ENCODE peak calls at places on chromosomes 1 and 21, in nine cellular contexts. P is left lung; H is ascending aorta; Z is osteoblast; F is endodermal cell; T is aorta; W is DND-41; I is psoas muscle; Y is CD8-positive, alpha-beta memory T cell. J is an unnamed sample. For H3K9me3, the result is how much of the 10 kb centered on the place peaks cover.

GRCh38 chr1:98500324-98500723 is 161.2 kb upstream of the SNX7 start:
- DNase-seq in P (no peak), H (no peak), Z (no peak), F (no peak), T (no peak), W (no peak), I (no peak), Y (no peak), J (no peak)

GRCh38 chr21:15004721-15005370 is 60.0 kb downstream of the NRIP1 start:
- DNase-seq in P (no peak), H (no peak), Z (no peak), F (no peak), T (no peak), W (no peak), I (no peak), Y (no peak), J (no peak)

GRCh38 chr1:119316870-119317416 is 51.6 kb upstream of the HAO2 start:
- DNase-seq in P (no peak), H (no peak), Z (no peak), F (peak), T (no peak), W (no peak), I (no peak), Y (no peak), J (no peak)

GRCh38 chr1:62746086-62746808 is 37.7 kb upstream of the ATG4C start:
- DNase-seq in P (no peak), H (no peak), Z (peak), F (no peak), T (no peak), W (no peak), I (no peak), Y (no peak), J (no peak)

GRCh38 chr1:94234615-94235014 is 2.8 kb downstream of the ARHGAP29 start:
- DNase-seq in P (no peak), H (no peak), Z (no peak), F (no peak), T (no peak), W (no peak), I (no peak), Y (no peak), J (no peak)

GRCh38 chr21:38645282-38645681 is 147.0 kb upstream of the ERG start:
- DNase-seq in P (no peak), H (no peak), Z (peak), F (no peak), T (no peak), W (no peak), I (no peak), Y (no peak), J (no peak)

GRCh38 chr21:20999567-21000169 is 1.5 kb downstream of the NCAM2 start:
- DNase-seq in P (no peak), H (no peak), Z (peak), F (peak), T (no peak), W (peak), I (no peak), Y (no peak), J (peak)

GRCh38 chr1:82503805-82504204 is 703.1 kb downstream of the ADGRL2 start:
- DNase-seq in P (no peak), H (no peak), Z (no peak), F (no peak), T (no peak), W (no peak), I (no peak), Y (no peak), J (no peak)

GRCh38 chr1:967466-968343 is 1.4 kb downstream of the PLEKHN1 start:
- DNase-seq in P (no peak), H (no peak), Z (no peak), F (no peak), T (no peak), W (no peak), I (peak), Y (no peak), J (no peak)

GRCh38 chr1:25484096-25484495 is 53.4 kb downstream of the MACO1 start:
- DNase-seq in P (no peak), H (no peak), Z (no peak), F (no peak), T (peak), W (no peak), I (peak), Y (no peak), J (no peak)

GRCh38 chr1:207034208-207034607 is 1.7 kb upstream of the C1orf116 start:
- DNase-seq in P (no peak), H (no peak), Z (peak), F (no peak), T (no peak), W (no peak), I (no peak), Y (no peak), J (no peak)

GRCh38 chr1:54815086-54815876 is 14.2 kb upstream of the TTC22 start:
- DNase-seq in P (no peak), H (no peak), Z (peak), F (no peak), T (no peak), W (no peak), I (no peak), Y (no peak), J (no peak)

GRCh38 chr1:30664103-30664755 is 59.2 kb downstream of the MATN1 start:
- DNase-seq in P (no peak), H (no peak), Z (no peak), F (peak), T (peak), W (no peak), I (no peak), Y (no peak), J (no peak)

GRCh38 chr1:214362188-214362882 is 81.4 kb downstream of the SMYD2 start:
- DNase-seq in P (peak), H (peak), Z (no peak), F (peak), T (no peak), W (no peak), I (peak), Y (no peak), J (no peak)

GRCh38 chr1:42336978-42337377 is 1.9 kb upstream of the FOXJ3 start:
- DNase-seq in P (no peak), H (no peak), Z (no peak), F (peak), T (no peak), W (no peak), I (no peak), Y (no peak), J (no peak)

GRCh38 chr1:241612533-241613505 is 27.4 kb downstream of the CHML start:
- DNase-seq in P (no peak), H (no peak), Z (no peak), F (no peak), T (no peak), W (no peak), I (no peak), Y (no peak), J (no peak)

GRCh38 chr1:219401723-219402431 is 211.0 kb downstream of the ZC3H11B start:
- DNase-seq in P (no peak), H (no peak), Z (no peak), F (no peak), T (no peak), W (no peak), I (no peak), Y (no peak), J (no peak)

GRCh38 chr1:51768971-51769601 is 109.4 kb downstream of the NRDC start:
- DNase-seq in P (no peak), H (no peak), Z (peak), F (peak), T (no peak), W (peak), I (no peak), Y (no peak), J (peak)

GRCh38 chr21:27146268-27146667 is 179.4 kb upstream of the ADAMTS5 start:
- DNase-seq in P (no peak), H (no peak), Z (no peak), F (no peak), T (no peak), W (no peak), I (no peak), Y (no peak), J (no peak)

GRCh38 chr1:162091681-162092524 is 22.4 kb downstream of the NOS1AP start:
- DNase-seq in P (no peak), H (no peak), Z (no peak), F (peak), T (no peak), W (no peak), I (no peak), Y (no peak), J (no peak)

GRCh38 chr1:101165944-101166343 is 70.9 kb upstream of the S1PR1 start:
- DNase-seq in P (no peak), H (no peak), Z (no peak), F (peak), T (no peak), W (no peak), I (no peak), Y (no peak), J (no peak)

GRCh38 chr1:151680812-151681211 is 35.8 kb downstream of the CELF3 start:
- DNase-seq in P (no peak), H (no peak), Z (peak), F (no peak), T (no peak), W (no peak), I (no peak), Y (no peak), J (no peak)

GRCh38 chr21:28516996-28517592 is 475.6 kb downstream of the LTN1 start:
- DNase-seq in P (peak), H (peak), Z (no peak), F (peak), T (peak), W (peak), I (peak), Y (peak), J (peak)

GRCh38 chr21:30408782-30409494 is 13.1 kb downstream of the KRTAP13-1 start:
- DNase-seq in P (peak), H (no peak), Z (peak), F (peak), T (no peak), W (peak), I (no peak), Y (no peak), J (no peak)

GRCh38 chr1:42141978-42142377 is 11.2 kb upstream of the GUCA2B start:
- DNase-seq in P (no peak), H (no peak), Z (peak), F (no peak), T (no peak), W (no peak), I (no peak), Y (no peak), J (no peak)

DNA sequence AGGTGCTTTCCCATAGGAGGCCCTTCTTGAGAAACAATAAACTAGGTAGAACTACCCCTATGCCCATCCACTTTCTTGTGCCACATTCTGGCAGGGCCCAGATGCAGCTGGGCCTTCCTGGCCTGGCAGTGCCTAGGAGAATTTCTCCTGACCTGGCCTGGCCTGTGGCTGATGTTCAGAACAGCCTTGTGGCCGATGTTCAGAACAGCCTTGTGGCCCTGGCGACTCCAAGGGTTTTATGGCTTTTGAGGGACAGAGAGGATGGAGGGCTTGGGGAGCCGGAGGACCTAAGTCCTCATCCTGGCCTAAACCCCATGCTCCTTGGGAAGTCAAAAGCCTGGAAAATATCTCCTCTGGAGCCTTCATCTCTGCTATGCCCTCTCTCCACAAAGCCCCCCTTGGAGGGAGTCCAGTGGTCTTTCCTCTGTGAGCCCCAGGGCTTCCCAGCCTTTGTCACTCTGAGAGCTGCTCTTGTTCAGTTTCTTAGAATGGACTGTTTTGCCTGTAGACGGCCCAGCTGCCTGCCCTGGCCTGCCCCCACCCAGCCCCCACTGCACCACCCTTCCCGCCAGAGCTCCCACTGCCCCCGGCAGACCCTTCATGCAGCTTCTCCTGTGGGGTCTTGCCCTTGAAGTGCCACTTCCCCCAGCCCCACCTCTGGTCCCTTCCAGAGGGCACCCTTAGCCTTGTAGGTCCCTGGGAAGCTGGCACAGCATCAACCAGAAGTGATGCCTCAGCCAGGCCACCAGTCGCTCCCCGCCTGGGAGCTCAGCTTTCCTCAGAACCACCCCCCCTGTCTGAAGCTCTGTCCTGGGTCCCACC is 6.9 kb downstream of the GPR37L1 start:
- DNase-seq in P (no peak), H (peak), Z (peak), F (peak), T (peak), W (no peak), I (no peak), Y (no peak), J (no peak)
- H3K27ac ChIP-seq in P (no peak), H (peak), Z (no peak), F (peak), T (no peak), W (no peak), I (no peak), Y (no peak), J (no peak)

DNA sequence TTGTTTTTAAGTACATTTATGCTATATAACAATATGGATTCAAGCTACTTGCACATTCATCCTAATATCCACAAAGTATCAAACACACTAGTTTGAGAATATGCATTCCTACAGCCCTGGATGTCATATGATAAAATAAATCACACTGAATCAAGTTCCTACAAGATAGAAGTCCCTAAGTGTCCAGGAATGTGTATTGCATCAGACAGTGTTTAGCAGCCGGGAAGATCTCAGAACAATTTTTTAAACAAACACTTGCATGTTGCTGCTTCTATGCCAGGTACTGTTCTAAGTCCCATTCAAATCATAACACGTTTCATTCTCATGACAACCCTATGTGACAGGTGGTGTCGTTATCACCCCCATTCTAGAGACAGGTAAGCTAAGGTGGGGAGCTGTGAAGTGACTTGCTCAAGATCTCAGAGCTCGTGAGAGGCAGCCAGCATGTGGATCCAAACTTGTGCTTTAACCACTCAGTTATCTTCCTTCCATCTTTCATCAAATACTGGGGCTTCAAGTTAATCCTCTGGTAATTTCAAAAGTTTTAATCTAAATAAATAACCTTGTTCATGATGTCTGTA is 68.3 kb upstream of the KIF26B start:
- DNase-seq in P (no peak), H (no peak), Z (no peak), F (no peak), T (no peak), W (no peak), I (no peak), Y (no peak), J (no peak)
- H3K9me3 ChIP-seq in P (under half), H (under half), Z (under half), F (under half), T (under half), W (under half), I (under half), Y (under half), J (under half)

DNA sequence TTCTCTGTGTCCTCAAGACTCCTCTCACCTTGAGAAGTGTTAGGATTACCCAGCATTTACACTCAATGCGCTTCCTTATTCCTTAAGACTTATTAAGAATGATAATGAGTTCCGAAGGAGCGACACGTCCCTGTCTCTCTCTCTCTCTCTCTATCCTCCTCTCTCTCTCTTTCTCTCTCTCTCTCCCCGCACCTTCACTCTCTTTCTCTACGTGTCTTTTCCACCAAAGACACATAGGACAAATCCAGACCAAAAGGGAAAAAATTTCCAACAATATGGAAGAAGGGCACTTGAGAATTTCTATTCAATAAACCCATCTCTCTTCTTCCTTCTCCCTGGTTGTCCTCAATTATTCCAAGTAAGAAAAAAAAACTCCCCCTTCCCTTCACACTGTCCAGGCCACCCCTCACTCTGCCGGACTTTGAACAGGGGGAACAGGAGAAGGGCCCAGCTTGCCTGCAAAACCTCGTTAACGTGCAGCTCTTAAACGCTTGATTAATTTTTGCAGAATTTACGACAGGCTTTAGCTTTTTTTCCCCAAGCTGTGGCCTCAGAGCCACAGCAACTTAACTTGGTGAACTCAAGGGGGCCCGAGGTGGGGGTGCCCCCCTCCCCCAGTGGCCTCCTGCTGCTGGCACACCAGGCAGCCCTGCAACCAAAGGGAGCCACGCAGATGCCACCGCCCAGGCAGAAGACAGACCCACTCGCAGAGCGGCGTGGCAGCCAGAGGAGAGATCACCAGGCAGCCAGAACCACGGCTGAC is 6.9 kb downstream of the CASZ1 start:
- DNase-seq in P (no peak), H (no peak), Z (peak), F (no peak), T (no peak), W (no peak), I (no peak), Y (no peak), J (no peak)
- H3K27ac ChIP-seq in P (no peak), H (no peak), Z (no peak), F (no peak), T (no peak), W (no peak), I (peak), Y (no peak), J (no peak)

GRCh38 chr21:24369278-24369677 is 1238.0 kb downstream of the MRPL39 start:
- DNase-seq in P (no peak), H (no peak), Z (no peak), F (no peak), T (no peak), W (no peak), I (no peak), Y (no peak), J (no peak)
- H3K9me3 ChIP-seq in P (under half), H (under half), Z (under half), F (under half), T (under half), W (under half), I (under half), Y (under half), J (under half)

DNA sequence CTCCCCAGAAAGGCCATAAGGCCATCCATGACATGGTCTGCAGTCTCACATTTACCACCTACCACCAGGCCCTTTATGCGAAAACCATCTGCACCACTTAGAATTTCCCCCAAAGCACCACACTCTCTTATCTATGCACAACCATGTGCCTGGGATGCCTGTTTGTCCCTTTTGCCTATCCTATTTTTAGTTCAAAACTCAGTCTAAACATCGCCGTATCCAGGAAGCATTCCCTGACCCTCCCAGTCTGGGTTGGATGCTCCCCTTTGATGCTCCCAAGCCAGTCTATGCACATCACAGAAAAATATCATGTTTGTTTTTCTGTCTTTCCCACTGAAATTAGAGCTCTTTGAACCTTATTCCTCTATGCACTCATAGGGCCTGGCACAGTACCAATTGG is 6.6 kb downstream of the MPL start:
- DNase-seq in P (no peak), H (no peak), Z (no peak), F (no peak), T (peak), W (no peak), I (no peak), Y (no peak), J (no peak)
- H3K27ac ChIP-seq in P (no peak), H (no peak), Z (no peak), F (no peak), T (no peak), W (no peak), I (no peak), Y (no peak), J (no peak)

J was measured in naive thymus-derived CD4-positive, alpha-beta T cell.